ENCODE peak calls at places on chromosome 9, in eight cellular contexts. K is colonic mucosa, Z is AG04450, G is AG09309, V is activated B cell treated with CpG ODN at 0.5 μM for 24 hours, B is cardiac muscle cell, D is neural crest cell, S is foreskin fibroblast. X is an unnamed sample.
A peak's percentile ranks its signal among the peaks of the same experiment; 100 is the strongest.

GRCh38 chr9:29741169-29741568 is 2167.9 kb upstream of the C9orf72 start:
- DNase-seq in K (no peak), G (no peak), Z (no peak), S (no peak), V (no peak), D (no peak), B (no peak), X (no peak)

GRCh38 chr9:93567271-93567959 is 9.0 kb upstream of the PHF2 start:
- DNase-seq in S (peak; percentile 31), B (peak; percentile 23), G (no peak), Z (no peak), K (no peak), D (no peak), V (no peak), X (no peak)

GRCh38 chr9:135758870-135759269 is 56.9 kb downstream of the KCNT1 start:
- DNase-seq in G (no peak), Z (no peak), B (no peak), D (no peak), S (no peak), V (no peak), K (no peak), X (no peak)

GRCh38 chr9:130936285-130937117 is 2.5 kb downstream of the FIBCD1 start:
- DNase-seq in S (peak; percentile 85), V (no peak), G (no peak), B (peak; percentile 43), D (peak; percentile 28), Z (no peak), K (peak; percentile 44), X (no peak)

GRCh38 chr9:121884057-121884512 is 209.0 kb downstream of the TTLL11 start:
- DNase-seq in K (no peak), V (no peak), G (no peak), Z (no peak), D (peak; percentile 57), B (no peak), S (no peak), X (no peak)

GRCh38 chr9:93225417-93225816 is 41.5 kb downstream of the WNK2 start:
- DNase-seq in D (no peak), V (no peak), B (no peak), K (no peak), G (no peak), S (no peak), Z (no peak), X (no peak)

GRCh38 chr9:120513825-120514598 is 66.0 kb downstream of the CDK5RAP2 start:
- DNase-seq in Z (no peak), G (no peak), K (no peak), D (no peak), S (no peak), V (no peak), B (no peak), X (no peak)

GRCh38 chr9:112005939-112006338 is 109.3 kb downstream of the UGCG start:
- DNase-seq in Z (no peak), S (no peak), G (no peak), B (no peak), K (peak; percentile 10), V (no peak), D (no peak), X (no peak)

GRCh38 chr9:137311171-137311970 is 9.3 kb upstream of the NRARP start:
- DNase-seq in S (no peak), D (no peak), Z (no peak), B (no peak), K (peak; percentile 91), G (no peak), V (no peak), X (peak; percentile 54)

GRCh38 chr9:111029260-111029659 is 9.0 kb downstream of the LPAR1 start:
- DNase-seq in D (no peak), S (no peak), V (no peak), G (no peak), Z (no peak), K (no peak), B (no peak), X (no peak)

GRCh38 chr9:113675475-113675941 is 200.6 kb upstream of the ZNF618 start:
- DNase-seq in S (peak; percentile 96), B (no peak), D (no peak), K (peak; percentile 62), Z (peak; percentile 91), G (peak; percentile 89), V (no peak), X (no peak)

GRCh38 chr9:34046784-34047379 is 1.8 kb downstream of the UBAP2 start:
- DNase-seq in S (peak; percentile 44), K (peak; percentile 36), G (no peak), V (no peak), B (no peak), Z (no peak), D (no peak), X (no peak)

GRCh38 chr9:34049630-34050384 is 1.1 kb upstream of the UBAP2 start:
- DNase-seq in B (peak; percentile 28), K (peak; percentile 24), G (no peak), S (no peak), D (no peak), V (no peak), Z (no peak), X (no peak)

GRCh38 chr9:34045903-34046302 is 2.8 kb downstream of the UBAP2 start:
- DNase-seq in S (no peak), G (no peak), D (no peak), B (no peak), Z (no peak), V (no peak), K (no peak), X (no peak)

GRCh38 chr9:34048730-34049629 is at the start of gene UBAP2:
- DNase-seq in V (peak; percentile 97), G (peak; percentile 88), S (peak; percentile 98), K (peak; percentile 98), Z (peak; percentile 92), D (peak; percentile 93), B (peak; percentile 99), X (peak; percentile 98)

GRCh38 chr9:34047864-34048729 is 590 bp downstream of the UBAP2 start:
- DNase-seq in V (no peak), B (peak; percentile 42), G (no peak), Z (no peak), D (peak; percentile 19), K (peak; percentile 80), S (peak; percentile 38), X (peak; percentile 59)
- TF ChIP-seq CTCF in V (no peak), B (no peak), G (no peak), Z (no peak), D (no peak), K (no peak), S (no peak), X (no peak)

GRCh38 chr9:9791621-9792020 is 821.2 kb downstream of the PTPRD start:
- DNase-seq in D (no peak), Z (no peak), G (no peak), B (peak; percentile 11), K (no peak), S (peak; percentile 18), V (no peak), X (no peak)
- TF ChIP-seq CTCF in D (peak; percentile 59), Z (no peak), G (no peak), B (no peak), K (no peak), S (no peak), V (no peak), X (no peak)

GRCh38 chr9:83334320-83334719 is 203.9 kb downstream of the FRMD3 start:
- DNase-seq in V (peak; percentile 24), G (peak; percentile 55), K (peak; percentile 89), B (peak; percentile 79), D (peak; percentile 81), S (peak; percentile 91), Z (peak; percentile 3), X (peak; percentile 88)

GRCh38 chr9:83327323-83327722 is 210.9 kb downstream of the FRMD3 start:
- DNase-seq in K (no peak), Z (no peak), B (peak; percentile 15), G (no peak), V (no peak), S (peak; percentile 13), D (no peak), X (no peak)

GRCh38 chr9:83327750-83328622 is 210.2 kb downstream of the FRMD3 start:
- DNase-seq in V (no peak), B (no peak), D (no peak), K (no peak), S (no peak), G (no peak), Z (no peak), X (no peak)

DNA sequence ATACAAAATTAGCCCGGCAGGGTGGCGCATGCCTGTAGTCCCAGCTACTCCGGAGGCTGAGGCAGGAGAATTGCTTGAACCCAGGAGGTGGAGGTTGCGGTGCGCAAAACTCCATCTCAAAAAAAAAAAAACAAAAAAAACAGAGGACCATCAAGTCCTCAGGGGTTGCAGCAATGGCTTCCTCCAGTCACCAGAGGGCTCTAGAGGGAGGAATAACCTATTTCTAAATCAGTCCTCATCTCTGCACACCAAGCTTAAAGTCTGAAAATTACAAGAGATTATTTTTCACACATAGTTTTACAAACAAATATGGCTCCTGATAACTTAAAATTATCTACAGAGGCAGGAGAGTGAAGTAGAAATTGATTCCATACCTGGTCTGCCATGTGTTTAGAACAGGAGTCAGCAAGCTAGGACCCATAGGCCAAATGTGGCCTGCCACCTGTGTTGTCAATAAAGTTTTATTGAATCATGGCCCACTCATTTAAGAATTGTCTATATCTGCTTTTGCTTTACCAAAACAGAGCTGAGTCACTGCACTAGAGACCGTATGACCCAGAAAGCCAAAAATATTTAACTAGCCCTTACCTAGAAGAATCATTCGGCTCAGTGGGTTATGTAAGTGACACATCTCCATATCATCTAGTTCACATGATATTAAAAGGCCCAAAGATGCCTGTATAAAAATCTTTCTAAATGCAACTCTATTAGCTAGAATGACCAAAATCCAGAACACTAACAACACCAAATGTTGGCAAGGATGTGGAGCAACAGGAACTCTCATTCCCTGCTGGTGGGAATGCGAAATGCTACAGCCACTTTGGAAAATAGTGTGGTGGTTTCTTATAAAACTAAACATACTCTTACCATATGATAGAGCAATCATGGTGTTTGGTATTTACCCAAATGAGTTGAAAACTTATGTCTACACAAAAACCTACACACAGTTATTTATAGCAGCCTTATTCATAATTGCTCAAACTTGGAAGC is 207.7 kb downstream of the FRMD3 start:
- DNase-seq in K (no peak), G (no peak), D (no peak), B (no peak), S (no peak), V (no peak), Z (no peak), X (no peak)
- TF ChIP-seq CTCF in K (peak; percentile 16), G (peak; percentile 9), D (peak; percentile 38), B (peak; percentile 12), S (no peak), V (no peak), Z (no peak), X (no peak)

GRCh38 chr9:96064838-96065481 is 189.5 kb downstream of the ERCC6L2 start:
- DNase-seq in V (no peak), D (no peak), S (no peak), G (no peak), K (no peak), B (no peak), Z (no peak), X (no peak)
- TF ChIP-seq CTCF in V (no peak), D (no peak), S (no peak), G (no peak), K (no peak), B (no peak), Z (no peak), X (no peak)

X was measured in right lobe of liver.